ENCODE peak calls at places on chromosomes 7 and 10, in four cellular contexts. R is lower leg skin; X is NCI-H146; N is stimulated activated CD4-positive, alpha-beta T cell treated with anti-CD3 and anti-CD28 coated beads, TNF-alpha, amount 100 ng/mL, for 1 hour. V is an unnamed sample.

GRCh38 chr10:14543048-14543903 is 212.6 kb upstream of the FRMD4A start:
- DNase-seq in R (no peak), N (no peak), X (no peak), V (no peak)

GRCh38 chr7:48718731-48719387 is 205.5 kb upstream of the CDC14C start:
- DNase-seq in R (no peak), X (no peak), N (no peak), V (no peak)

GRCh38 chr7:17532861-17533404 is 234.5 kb downstream of the AHR start:
- DNase-seq in N (no peak), X (no peak), R (no peak), V (no peak)

GRCh38 chr7:37231613-37232012 is 217.1 kb downstream of the ELMO1 start:
- DNase-seq in X (no peak), N (no peak), R (no peak), V (no peak)

GRCh38 chr7:145478551-145478950 is 638.0 kb upstream of the CNTNAP2 start:
- DNase-seq in X (no peak), R (no peak), N (no peak), V (no peak)

GRCh38 chr10:102670065-102670400 is 25.8 kb downstream of the TRIM8 start:
- DNase-seq in X (no peak), R (no peak), N (no peak), V (no peak)

GRCh38 chr10:97355571-97355975 is 21.0 kb upstream of the FRAT2 start:
- DNase-seq in R (no peak), X (no peak), N (no peak), V (no peak)

GRCh38 chr7:17608114-17608833 is 309.8 kb downstream of the AHR start:
- DNase-seq in R (no peak), X (no peak), N (no peak), V (no peak)

GRCh38 chr10:69572159-69573055 is 815 bp downstream of the NEUROG3 start:
- DNase-seq in X (no peak), N (no peak), R (no peak), V (no peak)

GRCh38 chr7:31767686-31768358 is 80.8 kb downstream of the PPP1R17 start:
- DNase-seq in N (no peak), X (no peak), R (no peak), V (no peak)

GRCh38 chr10:34736976-34737771 is 77.9 kb downstream of the PARD3 start:
- DNase-seq in N (no peak), R (no peak), X (no peak), V (no peak)

GRCh38 chr10:59055046-59055445 is 121.4 kb upstream of the PHYHIPL start:
- DNase-seq in R (no peak), N (no peak), X (no peak), V (no peak)

V was measured in osteocyte.